ENCODE peak calls at places on chromosome 1, in six cellular contexts. V, S, W, L, O and A are unnamed samples.

GRCh38 chr1:150987928-150988327 is 5.8 kb downstream of the ANXA9 start:
- DNase-seq in V (no peak), S (no peak), W (no peak), L (no peak), O (no peak), A (no peak)

GRCh38 chr1:228174482-228175315 is 9.1 kb downstream of the IBA57 start:
- DNase-seq in V (peak), S (no peak), W (peak), L (peak), O (no peak), A (no peak)

GRCh38 chr1:147185442-147185841 is 13.2 kb upstream of the PRKAB2 start:
- DNase-seq in V (no peak), S (no peak), W (no peak), L (no peak), O (no peak), A (no peak)

GRCh38 chr1:94855307-94855700 is 35.1 kb downstream of the SLC44A3 start:
- DNase-seq in V (no peak), S (peak), W (no peak), L (no peak), O (no peak), A (no peak)

GRCh38 chr1:35449334-35450008 is 107.7 kb downstream of the KIAA0319L start:
- DNase-seq in V (no peak), S (peak), W (no peak), L (peak), O (no peak), A (no peak)

GRCh38 chr1:223741861-223742260 is 29.5 kb downstream of the CAPN2 start:
- DNase-seq in V (no peak), S (peak), W (no peak), L (peak), O (no peak), A (no peak)

GRCh38 chr1:111441573-111442192 is 7.4 kb downstream of the WDR77 start:
- DNase-seq in V (peak), S (peak), W (no peak), L (no peak), O (no peak), A (no peak)

GRCh38 chr1:67383999-67384638 is 46.1 kb downstream of the SERBP1 start:
- DNase-seq in V (no peak), S (no peak), W (no peak), L (no peak), O (no peak), A (no peak)

GRCh38 chr1:54698346-54698745 is 17.3 kb upstream of the TTC4 start:
- DNase-seq in V (no peak), S (no peak), W (peak), L (no peak), O (no peak), A (no peak)

GRCh38 chr1:32464191-32464715 is 619 bp upstream of the ZBTB8B start:
- DNase-seq in V (no peak), S (peak), W (peak), L (no peak), O (no peak), A (no peak)

GRCh38 chr1:198437352-198437751 is 103.1 kb downstream of the ATP6V1G3 start:
- DNase-seq in V (no peak), S (peak), W (no peak), L (no peak), O (no peak), A (no peak)

GRCh38 chr1:35398739-35399138 is 130.2 kb downstream of the ZMYM4 start:
- DNase-seq in V (no peak), S (peak), W (no peak), L (no peak), O (no peak), A (no peak)

GRCh38 chr1:71660417-71660816 is 579.6 kb upstream of the ZRANB2 start:
- DNase-seq in V (no peak), S (peak), W (no peak), L (no peak), O (no peak), A (no peak)

GRCh38 chr1:31703431-31704260 is at the start of gene COL16A1:
- DNase-seq in V (no peak), S (peak), W (peak), L (peak), O (peak), A (peak)

GRCh38 chr1:225470210-225470609 is 42.4 kb upstream of the LBR start:
- DNase-seq in V (no peak), S (no peak), W (peak), L (no peak), O (no peak), A (no peak)

GRCh38 chr1:85146972-85147359 is 53.9 kb downstream of the SYDE2 start:
- DNase-seq in V (no peak), S (peak), W (no peak), L (no peak), O (no peak), A (no peak)

GRCh38 chr1:7335224-7335879 is 435.7 kb upstream of the VAMP3 start:
- DNase-seq in V (peak), S (peak), W (no peak), L (peak), O (no peak), A (no peak)

GRCh38 chr1:65679773-65680172 is 112.9 kb upstream of the PDE4B start:
- DNase-seq in V (no peak), S (no peak), W (no peak), L (no peak), O (no peak), A (no peak)

GRCh38 chr1:234858722-234859121 is 248.7 kb upstream of the IRF2BP2 start:
- DNase-seq in V (no peak), S (no peak), W (no peak), L (peak), O (no peak), A (no peak)

GRCh38 chr1:245609354-245609753 is 454.6 kb downstream of the KIF26B start:
- DNase-seq in V (no peak), S (no peak), W (no peak), L (no peak), O (no peak), A (no peak)

GRCh38 chr1:217076902-217077301 is 353.7 kb upstream of the ESRRG start:
- DNase-seq in V (no peak), S (peak), W (no peak), L (no peak), O (no peak), A (peak)

DNA sequence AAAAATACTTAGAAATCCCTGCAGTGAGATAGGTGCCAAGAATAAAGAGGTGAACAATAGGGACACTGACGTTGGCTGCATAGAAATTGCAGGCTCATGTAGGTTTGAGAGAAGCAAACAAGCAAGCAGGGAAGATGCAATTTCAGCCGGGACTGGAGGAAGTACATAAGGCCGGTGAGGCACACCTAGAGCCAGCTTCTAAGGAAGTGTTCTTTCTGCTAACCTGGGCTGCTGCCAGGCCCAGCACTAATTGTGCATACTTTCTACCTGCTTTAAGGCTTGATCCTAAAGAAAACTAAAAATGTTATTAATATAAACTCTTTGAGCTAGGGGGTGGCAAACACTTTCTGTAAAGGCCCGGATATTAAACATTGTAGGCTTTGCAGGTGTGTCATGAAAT is 71.0 kb downstream of the LMO4 start:
- DNase-seq in V (no peak), S (no peak), W (no peak), L (no peak), O (no peak), A (no peak)
- H3K27ac ChIP-seq in V (no peak), S (no peak), W (no peak), L (no peak), O (no peak), A (no peak)

GRCh38 chr1:68495532-68495931 is 1.4 kb downstream of the DEPDC1 start:
- DNase-seq in V (no peak), S (no peak), W (no peak), L (no peak), O (no peak), A (no peak)
- H3K27ac ChIP-seq in V (peak), S (no peak), W (no peak), L (no peak), O (no peak), A (no peak)

GRCh38 chr1:211601982-211602644 is 23.2 kb upstream of the SLC30A1 start:
- DNase-seq in V (no peak), S (no peak), W (no peak), L (no peak), O (no peak), A (no peak)
- H3K27ac ChIP-seq in V (no peak), S (no peak), W (no peak), L (no peak), O (no peak), A (no peak)

DNA sequence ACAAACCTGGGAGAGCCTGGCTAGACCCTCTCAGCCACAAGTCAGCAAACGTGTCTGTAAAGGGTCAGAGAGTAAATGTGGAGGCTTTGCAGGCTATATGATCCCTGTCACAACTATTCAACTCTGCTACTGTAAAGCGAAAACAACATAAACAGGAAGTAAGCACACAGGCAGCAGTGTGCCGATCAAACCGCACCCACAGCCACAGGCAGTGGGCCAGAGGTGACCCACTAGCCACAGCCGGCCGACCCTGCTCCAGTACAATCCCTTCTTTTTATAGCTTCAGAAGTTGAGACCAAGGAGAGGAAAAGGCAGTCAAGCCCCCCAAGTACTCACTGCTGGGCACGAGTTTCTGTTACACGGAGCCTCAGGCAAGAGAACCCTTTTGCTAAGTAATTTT is 71.0 kb upstream of the RAB4A start:
- DNase-seq in V (no peak), S (no peak), W (no peak), L (no peak), O (no peak), A (no peak)
- H3K27ac ChIP-seq in V (no peak), S (no peak), W (no peak), L (no peak), O (peak), A (no peak)

GRCh38 chr1:226826479-226827245 is 43.8 kb upstream of the PSEN2 start:
- DNase-seq in V (no peak), S (no peak), W (no peak), L (no peak), O (no peak), A (no peak)
- H3K27ac ChIP-seq in V (no peak), S (no peak), W (peak), L (peak), O (peak), A (peak)

GRCh38 chr1:58964428-58964827 is 180.6 kb upstream of the JUN start:
- DNase-seq in V (no peak), S (no peak), W (no peak), L (no peak), O (no peak), A (no peak)
- H3K27ac ChIP-seq in V (no peak), S (no peak), W (no peak), L (no peak), O (no peak), A (no peak)